ENCODE peak calls at places on chromosomes 6 and 20, in eight cellular contexts. I is gastrocnemius medialis; P is activated T-cell treated with anti-CD3 and anti-CD28 coated beads, Interleukin-2, amount 50 U/mL, for 72 hours; G is activated CD8-positive, alpha-beta memory T cell treated with anti-CD3 and anti-CD28 coated beads, Interleukin-2, amount 10 ng/mL, durations not matched to agents 7 days and 5 days; Z is heart right ventricle; Y is GM12878; B is CD4-positive, alpha-beta T cell; C is left lung. O is an unnamed sample.

GRCh38 chr6:33812669-33813068 is 8.9 kb upstream of the MLN start:
- ATAC-seq in I (no peak), P (no peak), G (peak; percentile 61), Z (peak; percentile 55), Y (peak; percentile 66), B (no peak), C (peak; percentile 90), O (no peak)

GRCh38 chr6:169095153-169095552 is 158.5 kb downstream of the THBS2 start:
- ATAC-seq in I (no peak), P (no peak), G (no peak), Z (no peak), Y (no peak), B (no peak), C (no peak), O (no peak)

GRCh38 chr20:49290608-49291191 is 12.8 kb upstream of the ZNFX1 start:
- ATAC-seq in I (no peak), P (peak; percentile 6), G (no peak), Z (peak; percentile 9), Y (peak; percentile 6), B (no peak), C (no peak), O (no peak)

GRCh38 chr6:12490904-12491571 is 200.9 kb downstream of the EDN1 start:
- ATAC-seq in I (no peak), P (peak; percentile 85), G (no peak), Z (no peak), Y (no peak), B (no peak), C (peak; percentile 65), O (no peak)

GRCh38 chr20:46342045-46342378 is 33.7 kb upstream of the CDH22 start:
- ATAC-seq in I (no peak), P (no peak), G (no peak), Z (no peak), Y (no peak), B (no peak), C (no peak), O (no peak)

GRCh38 chr6:6591778-6592388 is 3.4 kb downstream of the LY86 start:
- ATAC-seq in I (no peak), P (no peak), G (no peak), Z (peak; percentile 30), Y (peak; percentile 38), B (no peak), C (peak; percentile 81), O (peak; percentile 65)

GRCh38 chr6:162289972-162290371 is 437.6 kb downstream of the PRKN start:
- ATAC-seq in I (no peak), P (no peak), G (no peak), Z (no peak), Y (no peak), B (no peak), C (no peak), O (no peak)

GRCh38 chr6:76817429-76817828 is 645.9 kb downstream of the HTR1B start:
- ATAC-seq in I (no peak), P (no peak), G (no peak), Z (no peak), Y (no peak), B (no peak), C (no peak), O (peak; percentile 39)

GRCh38 chr6:30864325-30864724 is 20.0 kb upstream of the DDR1 start:
- ATAC-seq in I (no peak), P (no peak), G (no peak), Z (no peak), Y (no peak), B (no peak), C (no peak), O (no peak)

GRCh38 chr20:54133434-54134427 is 40.1 kb downstream of the CYP24A1 start:
- ATAC-seq in I (peak; percentile 41), P (no peak), G (no peak), Z (peak; percentile 25), Y (no peak), B (no peak), C (peak; percentile 76), O (no peak)

GRCh38 chr6:136439514-136440186 is 110.6 kb downstream of the MAP7 start:
- ATAC-seq in I (no peak), P (no peak), G (no peak), Z (no peak), Y (no peak), B (no peak), C (peak; percentile 89), O (no peak)

GRCh38 chr20:51425347-51426106 is 117.0 kb downstream of the NFATC2 start:
- ATAC-seq in I (no peak), P (peak; percentile 57), G (peak; percentile 28), Z (no peak), Y (peak; percentile 45), B (peak; percentile 50), C (no peak), O (peak; percentile 58)

GRCh38 chr6:44057238-44057930 is 69.9 kb downstream of the MRPL14 start:
- ATAC-seq in I (no peak), P (no peak), G (no peak), Z (no peak), Y (no peak), B (no peak), C (no peak), O (no peak)

O was measured in stimulated activated memory B cell treated with anti-CD40 and anti-IgM and Interleukin-4, amounts not matched to agents 10 μg/mL and 1 μg/mL and 100 μg/mL, for 72 hours.